ENCODE peak calls at places on chromosome 1, in five cellular contexts. C is neural crest cell, O is AG04450, J is cardiac fibroblast, H is glutamatergic neuron. U is an unnamed sample.

GRCh38 chr1:170716835-170717429 is 53.0 kb downstream of the PRRX1 start:
- DNase-seq in J (no peak), H (no peak), O (no peak), C (no peak), U (no peak)

GRCh38 chr1:109733235-109733634 is 7.6 kb downstream of the GSTM3 start:
- DNase-seq in H (no peak), C (no peak), J (no peak), O (no peak), U (no peak)

GRCh38 chr1:30313584-30313983 is 409.8 kb downstream of the MATN1 start:
- DNase-seq in J (no peak), O (no peak), H (no peak), C (no peak), U (no peak)

GRCh38 chr1:89666640-89667039 is 33.7 kb downstream of the LRRC8C start:
- DNase-seq in H (no peak), O (no peak), J (no peak), C (no peak), U (no peak)

GRCh38 chr1:156082111-156083091 is at the start of gene MEX3A:
- DNase-seq in O (no peak), H (peak), C (peak), J (peak), U (no peak)

GRCh38 chr1:170095976-170096725 is 21.7 kb upstream of the KIFAP3 start:
- DNase-seq in C (no peak), J (no peak), H (no peak), O (no peak), U (no peak)

GRCh38 chr1:22595108-22595507 is 31.8 kb downstream of the EPHA8 start:
- DNase-seq in H (no peak), J (no peak), C (no peak), O (no peak), U (no peak)

GRCh38 chr1:84168783-84169182 is 24.7 kb downstream of the PRKACB start:
- DNase-seq in H (no peak), O (no peak), C (no peak), J (no peak), U (no peak)

GRCh38 chr1:1437904-1438376 is 2.5 kb downstream of the VWA1 start:
- DNase-seq in J (no peak), C (no peak), O (no peak), H (no peak), U (no peak)

GRCh38 chr1:193479187-193479586 is 292.8 kb upstream of the B3GALT2 start:
- DNase-seq in H (no peak), C (no peak), O (no peak), J (no peak), U (no peak)

GRCh38 chr1:222006715-222007114 is 264.8 kb upstream of the DUSP10 start:
- DNase-seq in C (no peak), J (no peak), H (no peak), O (no peak), U (no peak)

GRCh38 chr1:243249214-243249613 is 5.9 kb downstream of the CEP170 start:
- DNase-seq in O (no peak), H (no peak), C (no peak), J (no peak), U (no peak)

GRCh38 chr1:202113690-202114300 is 8.9 kb upstream of the GPR37L1 start:
- DNase-seq in C (no peak), J (no peak), H (no peak), O (no peak), U (no peak)

GRCh38 chr1:19620786-19621185 is 23.3 kb upstream of the NBL1 start:
- DNase-seq in J (peak), O (no peak), H (no peak), C (no peak), U (no peak)

GRCh38 chr1:42290130-42290529 is 44.9 kb downstream of the FOXJ3 start:
- DNase-seq in C (no peak), O (no peak), H (no peak), J (no peak), U (no peak)

GRCh38 chr1:8457771-8458409 is 140.0 kb downstream of the SLC45A1 start:
- DNase-seq in J (no peak), H (no peak), C (no peak), O (no peak), U (no peak)

GRCh38 chr1:183379951-183380350 is 38.2 kb downstream of the NMNAT2 start:
- DNase-seq in J (no peak), O (no peak), C (no peak), H (no peak), U (no peak)

GRCh38 chr1:62185677-62186076 is 9.0 kb upstream of the L1TD1 start:
- DNase-seq in O (no peak), C (no peak), H (no peak), J (no peak), U (no peak)

GRCh38 chr1:64471724-64472276 is 1.9 kb downstream of the CACHD1 start:
- DNase-seq in J (no peak), O (no peak), H (no peak), C (no peak), U (no peak)

GRCh38 chr1:154970631-154971340 is at the start of gene SHC1:
- DNase-seq in C (peak), O (peak), H (peak), J (peak), U (peak)

GRCh38 chr1:235207202-235207565 is 46.1 kb upstream of the RBM34 start:
- DNase-seq in J (no peak), H (no peak), C (no peak), O (no peak), U (peak)

GRCh38 chr1:61050541-61051454 is 31.6 kb upstream of the NFIA start:
- DNase-seq in J (peak), O (no peak), C (no peak), H (peak), U (no peak)

GRCh38 chr1:55217226-55217996 is 2.2 kb upstream of the USP24 start:
- DNase-seq in O (no peak), J (peak), H (no peak), C (no peak), U (no peak)

GRCh38 chr1:178057863-178058576 is 35.9 kb upstream of the RASAL2 start:
- DNase-seq in J (peak), O (no peak), H (no peak), C (no peak), U (no peak)

GRCh38 chr1:147434926-147435325 is 106.4 kb upstream of the BCL9 start:
- DNase-seq in J (no peak), O (no peak), H (peak), C (no peak), U (no peak)

GRCh38 chr1:51973587-51974474 is 16.7 kb downstream of the RAB3B start:
- DNase-seq in J (no peak), H (no peak), C (no peak), O (no peak), U (no peak)

GRCh38 chr1:79859212-79859948 is 852.9 kb upstream of the ADGRL4 start:
- DNase-seq in C (no peak), H (no peak), O (no peak), J (peak), U (peak)

GRCh38 chr1:230863449-230863848 is 4.9 kb downstream of the C1orf198 start:
- DNase-seq in H (no peak), C (no peak), J (no peak), O (no peak), U (no peak)

GRCh38 chr1:69551476-69552324 is 16.0 kb upstream of the LRRC7 start:
- DNase-seq in C (no peak), O (no peak), H (no peak), J (no peak), U (no peak)

GRCh38 chr1:167541013-167541412 is 12.5 kb downstream of the CREG1 start:
- DNase-seq in J (no peak), O (no peak), C (no peak), H (no peak), U (no peak)

GRCh38 chr1:189220750-189221149 is 1256.9 kb downstream of the BRINP3 start:
- DNase-seq in O (no peak), C (no peak), J (peak), H (no peak), U (no peak)

GRCh38 chr1:221562542-221563475 is 179.1 kb downstream of the DUSP10 start:
- DNase-seq in C (no peak), H (no peak), O (no peak), J (no peak), U (no peak)

GRCh38 chr1:77382361-77382760 is 100.5 kb downstream of the AK5 start:
- DNase-seq in J (no peak), O (no peak), H (no peak), C (no peak), U (no peak)
- TF ChIP-seq CTCF in J (no peak), O (no peak), H (no peak), C (no peak), U (no peak)

DNA sequence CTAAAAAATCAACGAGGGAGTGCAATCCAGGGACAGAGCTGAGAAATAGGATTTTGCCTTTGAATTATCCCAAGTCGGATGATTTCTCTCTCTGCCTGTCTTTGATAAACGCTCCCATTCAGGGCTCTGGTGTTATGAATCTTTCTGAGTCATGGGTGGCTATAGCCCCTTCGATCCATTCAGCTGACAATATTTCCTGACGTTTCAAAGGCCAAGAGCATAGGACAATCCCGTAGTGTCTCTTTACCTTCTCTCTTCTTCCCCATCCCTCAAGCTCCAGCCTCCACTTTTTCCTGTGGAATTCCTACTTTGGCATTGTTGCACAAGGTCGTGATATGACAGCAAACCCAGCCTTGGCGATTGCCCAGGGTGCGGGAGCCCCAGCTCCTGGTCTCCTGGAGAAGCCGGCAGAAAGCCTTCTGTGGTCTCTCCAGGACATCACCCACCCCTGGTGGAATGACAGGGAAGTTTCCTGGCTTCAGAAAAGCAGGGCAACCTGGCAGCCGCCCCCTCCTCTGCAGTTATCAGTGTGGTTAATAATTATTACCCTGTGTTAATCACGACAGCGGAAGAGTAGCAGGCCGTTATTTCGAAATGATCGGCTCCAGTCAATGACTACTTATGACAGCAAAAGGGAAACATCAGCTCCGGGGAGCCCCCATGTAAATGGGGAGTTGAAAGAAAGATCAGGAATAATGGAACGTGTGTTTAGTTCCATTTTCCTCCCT is 8.1 kb upstream of the PLXNA2 start:
- DNase-seq in J (no peak), O (no peak), H (no peak), C (no peak), U (no peak)
- TF ChIP-seq CTCF in J (no peak), O (peak), H (no peak), C (peak), U (peak)

GRCh38 chr1:228112167-228112566 is 3.1 kb upstream of the MRPL55 start:
- DNase-seq in H (no peak), J (no peak), C (no peak), O (no peak), U (no peak)
- TF ChIP-seq CTCF in H (no peak), J (no peak), C (no peak), O (no peak), U (no peak)

DNA sequence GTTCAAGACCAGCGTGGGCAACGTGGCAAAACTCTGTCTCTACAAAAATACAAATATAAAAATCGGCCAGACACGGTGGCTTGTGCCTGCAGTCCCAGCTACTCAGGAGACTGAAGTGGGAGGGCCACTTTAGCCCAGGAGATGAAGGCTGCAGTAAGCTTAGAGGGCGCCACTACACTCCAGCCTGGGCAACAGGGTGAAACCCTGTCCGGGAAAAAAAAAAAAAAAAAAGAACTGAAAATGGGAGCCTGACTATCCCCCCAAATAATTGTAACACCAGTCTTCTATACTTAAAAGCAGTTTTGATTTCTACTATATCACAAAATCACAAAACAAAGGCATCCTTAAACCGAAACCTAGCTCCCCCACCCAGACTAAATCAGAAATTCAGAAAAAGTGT is 60.3 kb downstream of the CDC42BPA start:
- DNase-seq in C (no peak), O (no peak), H (no peak), J (no peak), U (no peak)
- TF ChIP-seq CTCF in C (no peak), O (no peak), H (no peak), J (no peak), U (no peak)

DNA sequence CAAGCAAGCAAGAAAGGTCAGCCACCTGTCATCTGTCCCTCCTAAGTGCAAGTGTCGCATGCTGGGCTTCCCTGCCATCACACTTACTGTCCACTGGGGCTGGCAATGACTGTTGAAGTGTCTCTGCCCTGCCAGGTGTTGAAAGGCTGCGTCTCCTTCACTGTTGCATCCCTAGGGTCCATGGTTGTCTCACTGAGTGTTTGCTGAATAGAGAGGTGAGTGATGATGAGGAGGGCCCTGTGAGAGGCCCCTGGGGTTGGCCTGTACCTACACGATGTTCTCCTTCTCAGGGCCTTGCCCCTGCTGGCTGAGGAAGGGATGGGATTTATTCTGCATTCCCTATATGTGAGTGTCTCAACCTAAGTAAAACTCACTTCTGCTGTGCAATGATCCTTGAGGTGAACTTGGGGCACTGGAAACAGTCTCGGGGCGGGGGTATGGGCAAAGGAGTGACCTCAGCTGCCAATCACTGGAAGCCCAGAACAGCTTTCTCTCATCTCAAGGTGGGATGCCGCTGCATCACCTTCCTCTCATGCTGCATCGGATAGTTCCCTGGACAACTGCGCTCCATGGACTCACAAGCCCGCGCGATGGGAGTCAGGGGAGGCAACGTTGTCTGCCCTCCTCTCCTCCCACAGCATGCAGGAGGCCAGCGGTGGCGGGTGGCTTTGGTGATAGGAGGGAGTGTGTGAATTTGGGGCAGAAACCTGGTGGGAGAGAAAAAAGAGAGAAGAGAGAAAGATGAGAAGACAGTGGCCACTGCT is 35.9 kb upstream of the SOX13 start:
- DNase-seq in O (no peak), C (no peak), H (no peak), J (no peak), U (no peak)
- TF ChIP-seq CTCF in O (peak), C (peak), H (peak), J (no peak), U (no peak)

GRCh38 chr1:246724001-246724724 is at the start of gene SCCPDH:
- DNase-seq in O (no peak), H (peak), J (peak), C (peak), U (no peak)
- TF ChIP-seq CTCF in O (no peak), H (no peak), J (no peak), C (no peak), U (no peak)

GRCh38 chr1:47002211-47002610 is 21.3 kb upstream of the CYP4X1 start:
- DNase-seq in H (no peak), C (no peak), O (no peak), J (no peak), U (no peak)
- TF ChIP-seq CTCF in H (no peak), C (peak), O (no peak), J (peak), U (peak)

GRCh38 chr1:213564215-213564659 is 423.5 kb upstream of the PROX1 start:
- DNase-seq in O (no peak), C (no peak), J (no peak), H (no peak), U (no peak)
- TF ChIP-seq CTCF in O (no peak), C (peak), J (peak), H (peak), U (peak)

DNA sequence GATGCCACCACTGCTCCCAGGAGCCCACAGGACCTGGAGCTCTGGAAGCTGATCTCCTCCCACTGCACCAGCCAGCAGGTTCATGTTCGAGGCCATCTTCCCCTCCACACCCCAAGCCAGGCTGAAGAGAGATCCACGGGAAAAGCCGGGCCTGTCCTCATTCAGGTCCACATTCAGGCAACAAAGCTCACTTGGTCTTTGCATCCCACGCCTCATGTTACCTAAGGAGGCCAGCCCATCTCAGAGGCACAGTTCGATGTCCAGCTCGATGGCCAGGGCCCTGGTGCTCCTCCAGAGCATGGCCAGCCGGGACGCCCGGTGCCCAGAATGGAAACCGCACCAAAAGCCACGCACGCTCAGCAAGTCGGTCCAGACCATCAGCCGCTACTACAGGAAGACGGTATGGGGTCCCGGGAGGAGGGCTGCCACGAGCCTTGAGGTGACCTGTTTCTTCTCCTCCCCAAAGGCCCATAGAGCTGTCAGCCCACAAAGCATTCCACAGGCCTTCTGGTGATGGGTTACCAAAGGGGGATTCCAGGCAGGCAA is at the start of gene CCDC27:
- DNase-seq in O (no peak), C (no peak), J (no peak), H (no peak), U (no peak)
- TF ChIP-seq CTCF in O (no peak), C (no peak), J (no peak), H (no peak), U (no peak)

U was measured in astrocyte of the cerebellum.